ENCODE peak calls at places on chromosome 2, in six cellular contexts. W, C, B, K, V and F are unnamed samples.

GRCh38 chr2:219171231-219171651 is 1.4 kb upstream of the SLC23A3 start:
- DNase-seq in C (peak), V (peak), K (peak), B (peak), W (peak), F (peak)

GRCh38 chr2:44916291-44916690 is 25.2 kb upstream of the SIX3 start:
- DNase-seq in V (no peak), B (no peak), C (no peak), W (no peak), K (no peak), F (no peak)

GRCh38 chr2:58019209-58019608 is 27.4 kb upstream of the VRK2 start:
- DNase-seq in C (peak), V (no peak), B (no peak), W (no peak), K (peak), F (no peak)

GRCh38 chr2:26559556-26559955 is 81.6 kb downstream of the CIB4 start:
- DNase-seq in V (no peak), K (no peak), B (no peak), W (no peak), C (no peak), F (no peak)

GRCh38 chr2:68196120-68196716 is 38.5 kb downstream of the PNO1 start:
- DNase-seq in B (no peak), K (peak), C (no peak), V (peak), W (no peak), F (peak)

GRCh38 chr2:675982-676646 is 1.1 kb downstream of the TMEM18 start:
- DNase-seq in V (peak), W (peak), B (peak), C (peak), K (peak), F (peak)

GRCh38 chr2:241188386-241189092 is at the start of gene ANO7:
- DNase-seq in V (no peak), C (no peak), W (no peak), B (no peak), K (no peak), F (no peak)

GRCh38 chr2:217026161-217026560 is 166.3 kb upstream of the TNP1 start:
- DNase-seq in K (no peak), C (no peak), V (no peak), W (no peak), B (no peak), F (no peak)

GRCh38 chr2:27191107-27191829 is 20.6 kb upstream of the ATRAID start:
- DNase-seq in K (peak), V (peak), B (peak), C (peak), W (peak), F (peak)

GRCh38 chr2:201396595-201396994 is 39.5 kb upstream of the FLACC1 start:
- DNase-seq in W (no peak), B (no peak), V (no peak), C (no peak), K (peak), F (no peak)

GRCh38 chr2:140257692-140258300 is 1477.6 kb upstream of the NXPH2 start:
- DNase-seq in V (no peak), W (no peak), K (no peak), C (no peak), B (peak), F (no peak)

DNA sequence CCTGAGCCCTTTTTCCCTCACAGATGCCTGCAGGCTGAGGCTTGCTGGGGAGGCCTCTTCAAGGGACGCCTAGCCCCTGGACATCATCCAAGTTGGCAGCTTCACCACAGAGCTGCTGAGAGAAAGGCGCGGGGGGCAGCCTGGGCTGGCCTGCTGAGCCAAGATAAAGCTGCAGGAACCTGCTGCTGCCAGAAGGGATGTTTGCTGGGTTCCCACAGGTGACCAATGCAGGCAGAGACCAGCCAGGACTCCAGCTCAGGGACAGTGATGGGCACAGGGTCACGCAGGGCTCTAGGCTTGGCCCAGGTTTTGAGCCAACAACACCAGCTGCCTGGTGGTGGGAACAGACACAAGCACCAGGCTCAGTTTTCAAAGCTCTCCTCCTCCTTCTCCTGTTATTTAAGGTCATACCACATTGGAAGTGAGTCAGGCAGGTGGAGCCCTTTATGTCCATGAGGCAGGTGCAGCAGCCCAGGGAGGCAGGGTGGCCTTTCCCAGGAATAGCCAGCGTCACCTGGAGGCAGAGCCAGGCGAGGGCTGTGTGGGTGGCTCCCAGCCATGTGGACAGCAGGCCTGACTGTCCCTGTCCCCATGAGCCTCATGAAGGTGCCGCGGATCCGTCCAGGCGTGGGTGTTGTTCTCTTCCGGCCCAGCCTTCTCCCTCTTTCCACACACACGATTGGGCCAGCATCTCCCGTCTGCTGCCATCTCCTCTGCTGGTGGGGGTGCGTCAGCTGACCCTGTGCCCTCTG is 515.5 kb upstream of the MYT1L start:
- DNase-seq in B (no peak), V (peak), C (no peak), W (no peak), K (no peak), F (no peak)
- TF ChIP-seq CTCF in B (no peak), V (no peak), C (no peak), W (no peak), K (no peak), F (no peak)

DNA sequence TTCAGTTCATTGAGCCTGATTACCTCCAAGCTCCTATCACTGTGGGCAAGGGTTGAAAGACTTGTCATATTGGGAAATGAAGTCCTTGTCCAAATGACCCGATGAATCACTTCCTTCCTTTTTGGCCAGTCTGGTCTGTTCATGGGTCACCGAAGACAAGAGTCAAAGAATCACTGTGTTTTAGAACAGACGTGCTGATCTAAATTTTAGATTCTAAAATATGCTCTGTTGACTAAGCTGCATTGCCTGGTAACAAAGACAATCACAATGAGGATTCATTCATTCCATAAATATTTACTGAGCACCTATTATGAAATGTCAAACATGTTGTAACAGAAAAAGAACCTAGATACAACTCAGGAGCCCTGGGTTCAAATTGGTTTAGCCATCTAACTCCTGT is 99.4 kb upstream of the RND3 start:
- DNase-seq in W (no peak), V (no peak), K (peak), B (peak), C (no peak), F (no peak)
- TF ChIP-seq CTCF in W (no peak), V (no peak), K (no peak), B (no peak), C (no peak), F (no peak)

DNA sequence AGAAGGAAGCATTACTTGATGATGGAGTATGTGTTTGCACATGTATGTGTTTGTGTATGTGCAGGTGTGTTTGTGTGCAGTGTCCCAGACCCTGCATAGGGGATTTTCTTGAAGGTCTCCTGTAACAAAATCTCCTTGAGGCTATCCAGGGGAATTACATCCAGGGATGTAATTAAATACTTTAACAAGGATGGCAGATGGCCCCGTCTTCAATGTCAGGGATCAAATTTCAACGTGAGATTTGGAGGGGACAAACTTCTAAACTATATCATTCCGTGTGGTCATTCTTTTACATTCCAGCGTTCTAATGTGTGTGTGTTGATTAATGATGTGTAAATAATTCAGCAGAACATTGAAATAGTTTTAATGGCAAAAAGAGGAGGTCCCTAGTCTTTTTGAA is 3.3 kb downstream of the UGT1A9 start:
- DNase-seq in B (no peak), K (no peak), V (no peak), W (no peak), C (no peak), F (no peak)
- TF ChIP-seq CTCF in B (no peak), K (no peak), V (no peak), W (peak), C (no peak), F (no peak)

GRCh38 chr2:172614932-172615331 is 59.0 kb downstream of the PDK1 start:
- DNase-seq in W (no peak), C (no peak), V (no peak), B (no peak), K (no peak), F (no peak)

GRCh38 chr2:172617115-172617514 is 61.2 kb downstream of the PDK1 start:
- DNase-seq in K (no peak), V (no peak), W (no peak), B (no peak), C (no peak), F (no peak)

GRCh38 chr2:172615862-172616261 is 60.0 kb downstream of the PDK1 start:
- DNase-seq in V (no peak), B (no peak), K (no peak), W (no peak), C (no peak), F (no peak)

GRCh38 chr2:172613035-172613434 is 57.1 kb downstream of the PDK1 start:
- DNase-seq in W (no peak), B (peak), V (no peak), C (peak), K (peak), F (no peak)

DNA sequence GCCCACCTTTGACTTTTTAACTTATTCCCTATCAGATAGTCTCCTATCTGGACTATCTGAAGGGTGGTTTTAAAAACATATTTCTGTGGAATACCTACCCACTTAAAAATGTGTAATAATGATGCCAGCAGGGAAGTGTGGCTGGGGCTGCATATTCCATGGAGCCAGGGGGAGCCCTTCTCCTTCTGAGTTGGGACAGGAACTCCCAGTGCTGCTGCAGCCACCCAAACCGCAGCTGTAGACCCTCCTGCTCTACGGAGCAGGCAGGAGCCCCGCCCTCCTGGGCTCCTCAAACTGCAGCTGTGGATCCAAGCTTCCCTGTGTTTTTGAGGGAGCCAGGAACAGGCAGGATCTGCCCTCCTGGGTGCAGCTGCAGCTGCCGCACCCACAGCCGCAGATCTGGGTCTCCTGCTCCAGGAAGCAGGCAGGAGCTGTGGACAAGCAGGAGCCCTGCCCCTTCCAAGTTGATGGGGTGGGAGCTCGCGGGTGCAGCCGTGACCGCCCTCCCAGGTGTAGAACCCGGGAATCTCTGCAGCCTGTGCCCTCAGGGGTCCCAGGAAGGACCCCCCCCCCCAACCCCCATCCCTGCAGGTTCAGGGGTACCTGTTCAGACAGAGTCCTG is 57.8 kb downstream of the PDK1 start:
- DNase-seq in W (no peak), B (peak), V (no peak), K (no peak), C (no peak), F (no peak)
- TF ChIP-seq CTCF in W (no peak), B (peak), V (no peak), K (peak), C (no peak), F (no peak)

DNA sequence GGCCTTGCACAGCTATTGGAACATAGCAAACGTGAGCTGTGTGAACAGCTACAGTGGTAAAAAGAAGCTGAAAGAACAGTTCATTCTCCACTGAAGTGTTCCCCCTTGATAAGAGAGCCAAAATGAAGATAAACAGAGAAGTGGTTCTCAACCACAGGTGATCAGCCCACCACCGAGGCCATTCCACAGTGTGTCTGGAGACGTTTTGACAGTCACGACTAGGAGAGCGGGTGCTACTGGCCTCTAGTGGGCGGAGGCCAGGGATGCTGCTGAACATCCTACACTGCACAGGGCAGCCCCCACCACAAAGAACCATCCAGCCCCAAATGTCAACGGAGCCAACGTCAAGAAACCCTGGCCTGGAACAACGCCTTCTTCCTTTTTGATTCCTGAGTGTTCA is 38.4 kb downstream of the ADCY3 start:
- DNase-seq in W (no peak), K (no peak), B (no peak), C (no peak), V (no peak), F (no peak)
- TF ChIP-seq CTCF in W (no peak), K (no peak), B (no peak), C (peak), V (no peak), F (no peak)

DNA sequence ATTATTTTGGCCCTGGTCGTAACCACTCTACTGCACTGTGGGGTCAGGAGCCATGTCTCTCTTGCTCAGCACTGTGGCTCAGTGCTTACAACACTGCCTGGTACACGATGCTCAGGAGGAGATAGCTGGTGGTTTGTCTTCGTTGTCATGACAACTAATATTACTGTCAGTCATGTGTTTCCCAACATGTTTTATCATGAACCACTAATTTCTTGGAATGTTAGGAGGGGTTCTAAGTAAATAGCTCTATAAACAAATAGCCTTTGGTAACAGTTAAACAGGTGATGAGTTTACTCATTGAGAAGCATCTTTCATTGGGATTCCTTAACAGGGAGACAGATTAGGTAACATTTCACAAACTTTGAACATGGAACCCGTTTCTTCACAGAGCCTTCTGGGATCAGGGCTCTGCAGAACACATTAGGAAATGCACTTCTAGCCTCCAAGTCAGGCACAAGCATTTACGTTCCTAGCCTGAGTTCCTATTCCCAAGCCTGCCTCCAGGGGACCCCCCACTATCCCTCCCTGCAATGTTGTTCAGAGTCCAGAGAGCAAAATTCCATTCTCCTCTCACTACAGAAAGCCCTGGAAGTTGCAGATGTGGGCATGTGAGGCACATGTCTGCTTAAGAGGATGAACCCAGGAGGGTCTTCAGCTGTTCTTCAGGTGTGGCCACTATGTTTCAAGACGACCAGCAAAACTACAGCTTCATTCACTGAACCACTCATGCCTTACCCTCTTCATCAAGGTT is 6.4 kb upstream of the RBM44 start:
- DNase-seq in K (peak), B (peak), W (peak), V (no peak), C (no peak), F (no peak)
- TF ChIP-seq CTCF in K (peak), B (peak), W (peak), V (peak), C (no peak), F (no peak)

GRCh38 chr2:54595999-54596903 is 127.2 kb upstream of the EML6 start:
- DNase-seq in B (no peak), W (no peak), C (no peak), K (no peak), V (no peak), F (peak)
- TF ChIP-seq CTCF in B (no peak), W (no peak), C (no peak), K (no peak), V (no peak), F (no peak)

GRCh38 chr2:237745250-237745613 is 53.3 kb upstream of the RBM44 start:
- DNase-seq in V (no peak), W (no peak), C (no peak), B (no peak), K (no peak), F (no peak)
- TF ChIP-seq CTCF in V (no peak), W (peak), C (no peak), B (no peak), K (no peak), F (peak)